ENCODE peak calls at places on chromosomes 3 and 15, in five cellular contexts. E is upper lobe of left lung, D is breast epithelium, S is lower leg skin, C is adrenal gland. A is an unnamed sample.

GRCh38 chr15:26087395-26087794 is 224.3 kb upstream of the ATP10A start:
- DNase-seq in E (no peak), S (no peak), D (no peak), C (no peak), A (no peak)

GRCh38 chr3:146814601-146815315 is 209.6 kb upstream of the PLSCR5 start:
- DNase-seq in S (no peak), E (no peak), D (no peak), C (no peak), A (no peak)

GRCh38 chr3:46878796-46879436 is 1.4 kb downstream of the PTH1R start:
- DNase-seq in D (no peak), E (no peak), C (no peak), S (no peak), A (no peak)

GRCh38 chr3:178170698-178171535 is 365.3 kb upstream of the KCNMB2 start:
- DNase-seq in C (no peak), S (peak; percentile 53), D (no peak), E (no peak), A (no peak)

GRCh38 chr3:69738291-69738690 is 973 bp upstream of the MITF start:
- DNase-seq in D (no peak), S (no peak), E (no peak), C (no peak), A (no peak)

GRCh38 chr3:98763814-98764691 is 913 bp downstream of the ST3GAL6 start:
- DNase-seq in D (no peak), E (no peak), C (no peak), S (no peak), A (no peak)

GRCh38 chr15:43093026-43093425 is 12.8 kb downstream of the UBR1 start:
- DNase-seq in C (no peak), S (no peak), E (no peak), D (no peak), A (no peak)

GRCh38 chr15:92196342-92196741 is 197.3 kb upstream of the ST8SIA2 start:
- DNase-seq in D (no peak), E (no peak), C (no peak), S (no peak), A (no peak)

DNA sequence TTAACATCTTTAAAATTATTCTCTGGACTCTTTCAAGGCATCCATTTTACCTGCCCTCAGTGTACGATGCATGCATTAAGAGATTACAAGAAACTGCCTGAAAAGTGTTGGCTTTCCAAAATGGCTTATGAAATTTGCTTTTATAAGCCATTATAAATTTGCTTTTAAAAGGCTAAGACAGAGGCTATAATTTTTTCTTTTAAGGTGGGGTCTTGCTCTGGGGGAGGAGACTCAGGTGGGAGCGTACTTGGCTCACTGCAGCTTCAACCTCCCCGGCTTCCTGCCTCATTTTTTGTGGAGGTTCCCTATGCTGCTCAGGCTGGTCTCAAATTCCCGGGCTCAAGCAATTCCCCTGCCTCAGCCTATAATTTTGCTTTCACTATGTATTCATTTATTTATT is 17.6 kb downstream of the TRA2B start:
- DNase-seq in S (no peak), C (no peak), D (no peak), E (no peak), A (no peak)
- TF ChIP-seq POLR2A in S (no peak), C (no peak), D (no peak), E (no peak), A (no peak)

GRCh38 chr3:52685705-52686691 is at the start of the genes GNL3 and PBRM1:
- DNase-seq in E (peak; percentile 95), C (peak; percentile 93), D (peak; percentile 92), S (peak; percentile 91), A (peak; percentile 85)
- TF ChIP-seq POLR2A in E (peak; percentile 63), C (no peak), D (peak; percentile 89), S (no peak), A (peak; percentile 50)

GRCh38 chr3:134360046-134360445 is 14.2 kb downstream of the AMOTL2 start:
- DNase-seq in C (no peak), S (no peak), D (no peak), E (peak; percentile 21), A (no peak)

GRCh38 chr3:134359121-134360010 is 14.9 kb downstream of the AMOTL2 start:
- DNase-seq in C (no peak), E (peak; percentile 27), D (no peak), S (no peak), A (no peak)

GRCh38 chr3:134357261-134357913 is 16.9 kb downstream of the AMOTL2 start:
- DNase-seq in D (no peak), S (no peak), C (no peak), E (peak; percentile 21), A (no peak)

GRCh38 chr3:134356411-134357040 is 17.7 kb downstream of the AMOTL2 start:
- DNase-seq in E (peak; percentile 18), S (no peak), C (no peak), D (no peak), A (no peak)

DNA sequence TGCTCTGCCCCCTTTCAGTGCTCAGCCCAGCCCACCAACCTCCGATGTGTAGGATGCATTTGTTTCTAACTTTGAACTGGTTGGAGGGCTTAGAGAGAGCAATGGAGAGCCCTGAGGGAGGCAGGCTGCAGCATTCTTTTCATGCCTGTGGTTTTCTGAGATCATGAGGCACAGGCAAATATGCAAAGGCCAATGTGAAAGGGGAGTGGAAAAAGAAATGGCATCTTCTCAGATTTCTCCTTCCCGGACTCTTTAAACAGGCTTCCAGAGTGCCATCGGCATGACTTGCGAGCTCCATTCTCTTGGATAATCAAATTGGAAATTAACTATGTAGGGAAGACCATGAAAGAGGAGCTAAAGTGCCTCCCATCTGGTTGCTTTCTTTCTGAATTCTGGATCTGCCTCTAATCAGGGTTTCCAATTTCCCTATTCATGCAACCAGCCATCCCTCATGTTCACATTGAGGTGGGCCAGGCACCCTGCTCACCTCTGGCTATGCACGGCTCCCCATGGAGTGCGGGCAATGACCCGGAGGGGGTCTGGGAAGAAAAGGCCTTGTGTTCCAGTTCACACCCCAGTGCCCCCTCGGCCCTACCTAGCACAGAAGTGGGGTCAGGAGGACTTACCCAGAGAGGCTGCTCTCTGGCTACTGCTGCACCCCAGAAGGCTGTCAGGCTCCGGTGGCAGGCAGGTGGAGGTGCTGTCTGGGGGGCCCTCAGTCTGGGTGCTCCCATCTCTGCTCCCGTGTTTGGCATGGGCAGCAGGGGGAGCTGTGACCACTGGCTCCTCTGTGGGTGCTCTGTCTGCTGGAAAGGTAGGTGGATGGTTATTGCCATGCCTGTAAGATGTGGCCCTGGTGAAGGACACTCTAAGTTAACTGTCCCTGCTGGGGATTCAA is 16.1 kb downstream of the AMOTL2 start:
- DNase-seq in E (peak; percentile 70), C (peak; percentile 63), D (no peak), S (no peak), A (peak; percentile 58)
- TF ChIP-seq POLR2A in E (no peak), C (no peak), D (no peak), S (no peak), A (no peak)

GRCh38 chr3:155739154-155739553 is 5.7 kb downstream of the PLCH1 start:
- DNase-seq in C (no peak), S (no peak), E (no peak), D (no peak), A (no peak)

GRCh38 chr3:155741598-155741997 is 3.3 kb downstream of the PLCH1 start:
- DNase-seq in D (no peak), C (no peak), E (no peak), S (no peak), A (no peak)

GRCh38 chr3:155738580-155739076 is 6.2 kb downstream of the PLCH1 start:
- DNase-seq in E (no peak), D (no peak), C (no peak), S (no peak), A (no peak)

GRCh38 chr3:155741081-155741480 is 3.8 kb downstream of the PLCH1 start:
- DNase-seq in S (no peak), D (no peak), C (no peak), E (no peak), A (no peak)

DNA sequence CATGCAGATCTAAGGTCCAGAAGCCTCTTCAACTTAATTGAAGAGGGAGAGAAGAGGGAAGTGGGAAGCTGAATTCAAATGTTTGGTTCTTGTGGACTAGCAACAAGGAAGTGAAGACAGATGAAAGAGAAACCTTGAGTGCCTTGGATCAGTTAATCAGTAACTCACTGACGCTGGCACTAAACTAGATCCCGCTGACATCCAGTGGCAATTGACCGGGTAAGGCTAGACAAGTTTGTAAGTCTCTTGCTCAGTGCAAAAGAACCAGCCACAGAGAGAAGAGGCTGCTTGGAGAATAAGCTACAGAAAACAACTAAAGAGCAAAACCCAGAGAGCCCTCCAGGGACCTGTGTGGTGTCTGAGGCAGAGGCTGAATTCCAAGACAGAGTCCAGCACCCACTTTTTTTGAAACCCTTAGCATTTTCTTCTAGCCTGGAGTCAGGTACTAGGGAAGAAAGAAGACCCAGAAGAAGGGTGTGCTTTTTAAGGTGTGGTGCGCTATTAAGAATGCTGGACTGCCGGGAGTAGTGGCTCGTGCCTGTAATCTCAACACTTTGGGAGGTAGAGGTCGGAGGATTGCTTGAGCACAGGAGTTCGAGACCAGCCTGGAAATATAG is 6.9 kb downstream of the PLCH1 start:
- DNase-seq in D (no peak), C (no peak), S (no peak), E (peak; percentile 76), A (no peak)
- TF ChIP-seq POLR2A in D (no peak), C (no peak), S (no peak), E (no peak), A (no peak)